ENCODE peak calls at places on chromosome 7, in ten cellular contexts. One of them, this sample, is unnamed.

GRCh38 chr7:115178831-115179230 is 256.9 kb downstream of the MDFIC start:
- DNase-seq in transverse colon: no peak
- DNase-seq in cardiac fibroblast: no peak
- DNase-seq in epithelial cell of proximal tubule: peak
- DNase-seq in lung: no peak
- DNase-seq in OCI-LY7: no peak
- DNase-seq in spleen: no peak
- DNase-seq in upper lobe of right lung: no peak
- DNase-seq in AG10803: no peak
- DNase-seq in thoracic aorta: no peak
- DNase-seq in this sample: no peak

GRCh38 chr7:42180806-42181205 is 56.2 kb downstream of the GLI3 start:
- DNase-seq in cardiac fibroblast: no peak
- DNase-seq in transverse colon: no peak
- DNase-seq in upper lobe of right lung: no peak
- DNase-seq in epithelial cell of proximal tubule: no peak
- DNase-seq in OCI-LY7: no peak
- DNase-seq in thoracic aorta: no peak
- DNase-seq in AG10803: peak
- DNase-seq in spleen: no peak
- DNase-seq in lung: no peak
- DNase-seq in this sample: no peak

GRCh38 chr7:154872811-154873570 is 129.9 kb downstream of the PAXIP1 start:
- DNase-seq in upper lobe of right lung: peak
- DNase-seq in lung: no peak
- DNase-seq in transverse colon: no peak
- DNase-seq in spleen: peak
- DNase-seq in cardiac fibroblast: no peak
- DNase-seq in thoracic aorta: no peak
- DNase-seq in epithelial cell of proximal tubule: no peak
- DNase-seq in OCI-LY7: no peak
- DNase-seq in AG10803: no peak
- DNase-seq in this sample: no peak

GRCh38 chr7:99041526-99041925 is 102.4 kb downstream of the SMURF1 start:
- DNase-seq in OCI-LY7: no peak
- DNase-seq in cardiac fibroblast: no peak
- DNase-seq in transverse colon: peak
- DNase-seq in lung: peak
- DNase-seq in epithelial cell of proximal tubule: no peak
- DNase-seq in AG10803: no peak
- DNase-seq in upper lobe of right lung: no peak
- DNase-seq in thoracic aorta: no peak
- DNase-seq in spleen: no peak
- DNase-seq in this sample: no peak

GRCh38 chr7:69937097-69937496 is 338.8 kb downstream of the AUTS2 start:
- DNase-seq in upper lobe of right lung: no peak
- DNase-seq in cardiac fibroblast: no peak
- DNase-seq in OCI-LY7: no peak
- DNase-seq in epithelial cell of proximal tubule: no peak
- DNase-seq in spleen: no peak
- DNase-seq in transverse colon: no peak
- DNase-seq in AG10803: no peak
- DNase-seq in lung: no peak
- DNase-seq in thoracic aorta: no peak
- DNase-seq in this sample: no peak

GRCh38 chr7:131649879-131650278 is 93.5 kb upstream of the PODXL start:
- DNase-seq in spleen: peak
- DNase-seq in OCI-LY7: no peak
- DNase-seq in upper lobe of right lung: no peak
- DNase-seq in transverse colon: no peak
- DNase-seq in AG10803: no peak
- DNase-seq in lung: no peak
- DNase-seq in epithelial cell of proximal tubule: no peak
- DNase-seq in cardiac fibroblast: no peak
- DNase-seq in thoracic aorta: no peak
- DNase-seq in this sample: no peak

GRCh38 chr7:98211221-98211675 is at the start of gene BHLHA15:
- DNase-seq in epithelial cell of proximal tubule: no peak
- DNase-seq in AG10803: no peak
- DNase-seq in spleen: peak
- DNase-seq in cardiac fibroblast: no peak
- DNase-seq in lung: peak
- DNase-seq in thoracic aorta: no peak
- DNase-seq in upper lobe of right lung: peak
- DNase-seq in OCI-LY7: peak
- DNase-seq in transverse colon: peak
- DNase-seq in this sample: no peak

GRCh38 chr7:69800495-69800894 is 202.2 kb downstream of the AUTS2 start:
- DNase-seq in cardiac fibroblast: no peak
- DNase-seq in epithelial cell of proximal tubule: peak
- DNase-seq in OCI-LY7: no peak
- DNase-seq in transverse colon: no peak
- DNase-seq in upper lobe of right lung: no peak
- DNase-seq in thoracic aorta: no peak
- DNase-seq in AG10803: peak
- DNase-seq in lung: peak
- DNase-seq in spleen: no peak
- DNase-seq in this sample: no peak

GRCh38 chr7:14598978-14599377 is 303.6 kb downstream of the DGKB start:
- DNase-seq in spleen: no peak
- DNase-seq in transverse colon: no peak
- DNase-seq in AG10803: peak
- DNase-seq in lung: no peak
- DNase-seq in cardiac fibroblast: peak
- DNase-seq in epithelial cell of proximal tubule: no peak
- DNase-seq in thoracic aorta: no peak
- DNase-seq in upper lobe of right lung: no peak
- DNase-seq in OCI-LY7: no peak
- DNase-seq in this sample: no peak

GRCh38 chr7:128827248-128827958 is 2.8 kb upstream of the FLNC start:
- DNase-seq in OCI-LY7: no peak
- DNase-seq in epithelial cell of proximal tubule: no peak
- DNase-seq in transverse colon: no peak
- DNase-seq in thoracic aorta: no peak
- DNase-seq in upper lobe of right lung: no peak
- DNase-seq in lung: no peak
- DNase-seq in cardiac fibroblast: peak
- DNase-seq in AG10803: peak
- DNase-seq in spleen: no peak
- DNase-seq in this sample: no peak

GRCh38 chr7:25795824-25796235 is 356.2 kb upstream of the NFE2L3 start:
- DNase-seq in spleen: no peak
- DNase-seq in cardiac fibroblast: peak
- DNase-seq in upper lobe of right lung: no peak
- DNase-seq in AG10803: peak
- DNase-seq in OCI-LY7: no peak
- DNase-seq in transverse colon: no peak
- DNase-seq in lung: no peak
- DNase-seq in epithelial cell of proximal tubule: no peak
- DNase-seq in thoracic aorta: no peak
- DNase-seq in this sample: no peak

GRCh38 chr7:104482362-104483042 is 154.1 kb downstream of the LHFPL3 start:
- DNase-seq in AG10803: no peak
- DNase-seq in cardiac fibroblast: no peak
- DNase-seq in lung: no peak
- DNase-seq in transverse colon: peak
- DNase-seq in thoracic aorta: no peak
- DNase-seq in OCI-LY7: no peak
- DNase-seq in epithelial cell of proximal tubule: no peak
- DNase-seq in spleen: no peak
- DNase-seq in upper lobe of right lung: no peak
- DNase-seq in this sample: no peak

GRCh38 chr7:83347836-83348482 is 185.3 kb upstream of the PCLO start:
- DNase-seq in thoracic aorta: no peak
- DNase-seq in upper lobe of right lung: no peak
- DNase-seq in spleen: no peak
- DNase-seq in transverse colon: peak
- DNase-seq in AG10803: peak
- DNase-seq in OCI-LY7: no peak
- DNase-seq in lung: no peak
- DNase-seq in cardiac fibroblast: peak
- DNase-seq in epithelial cell of proximal tubule: peak
- DNase-seq in this sample: no peak

GRCh38 chr7:129615018-129615417 is 3.5 kb downstream of the NRF1 start:
- DNase-seq in OCI-LY7: peak
- DNase-seq in cardiac fibroblast: peak
- DNase-seq in epithelial cell of proximal tubule: no peak
- DNase-seq in transverse colon: no peak
- DNase-seq in AG10803: no peak
- DNase-seq in lung: no peak
- DNase-seq in spleen: no peak
- DNase-seq in upper lobe of right lung: no peak
- DNase-seq in thoracic aorta: no peak
- DNase-seq in this sample: peak

GRCh38 chr7:132739271-132739955 is 163.1 kb upstream of the PLXNA4 start:
- DNase-seq in thoracic aorta: no peak
- DNase-seq in OCI-LY7: no peak
- DNase-seq in epithelial cell of proximal tubule: no peak
- DNase-seq in spleen: no peak
- DNase-seq in cardiac fibroblast: peak
- DNase-seq in AG10803: peak
- DNase-seq in upper lobe of right lung: no peak
- DNase-seq in transverse colon: no peak
- DNase-seq in lung: no peak
- DNase-seq in this sample: no peak

GRCh38 chr7:23971031-23971430 is 261.0 kb downstream of the STK31 start:
- DNase-seq in epithelial cell of proximal tubule: no peak
- DNase-seq in upper lobe of right lung: no peak
- DNase-seq in cardiac fibroblast: no peak
- DNase-seq in transverse colon: no peak
- DNase-seq in OCI-LY7: no peak
- DNase-seq in thoracic aorta: no peak
- DNase-seq in lung: no peak
- DNase-seq in spleen: no peak
- DNase-seq in AG10803: peak
- DNase-seq in this sample: no peak

GRCh38 chr7:100655908-100656674 is at the start of gene ACTL6B:
- DNase-seq in transverse colon: peak
- DNase-seq in upper lobe of right lung: peak
- DNase-seq in spleen: no peak
- DNase-seq in cardiac fibroblast: peak
- DNase-seq in lung: no peak
- DNase-seq in epithelial cell of proximal tubule: no peak
- DNase-seq in OCI-LY7: no peak
- DNase-seq in thoracic aorta: no peak
- DNase-seq in AG10803: no peak
- DNase-seq in this sample: no peak

GRCh38 chr7:135168489-135169140 is 1.9 kb downstream of the CYREN start:
- DNase-seq in spleen: peak
- DNase-seq in OCI-LY7: no peak
- DNase-seq in transverse colon: no peak
- DNase-seq in AG10803: no peak
- DNase-seq in cardiac fibroblast: no peak
- DNase-seq in upper lobe of right lung: no peak
- DNase-seq in thoracic aorta: no peak
- DNase-seq in epithelial cell of proximal tubule: no peak
- DNase-seq in lung: no peak
- DNase-seq in this sample: no peak
- H3K4me3 ChIP-seq in spleen: peak
- H3K4me3 ChIP-seq in OCI-LY7: peak
- H3K4me3 ChIP-seq in transverse colon: no peak
- H3K4me3 ChIP-seq in AG10803: peak
- H3K4me3 ChIP-seq in cardiac fibroblast: no peak
- H3K4me3 ChIP-seq in upper lobe of right lung: no peak
- H3K4me3 ChIP-seq in thoracic aorta: no peak
- H3K4me3 ChIP-seq in epithelial cell of proximal tubule: peak
- H3K4me3 ChIP-seq in lung: no peak
- H3K4me3 ChIP-seq in this sample: peak

GRCh38 chr7:136870799-136871487 is 2.5 kb downstream of the CHRM2 start:
- DNase-seq in cardiac fibroblast: no peak
- DNase-seq in epithelial cell of proximal tubule: no peak
- DNase-seq in AG10803: no peak
- DNase-seq in lung: no peak
- DNase-seq in transverse colon: no peak
- DNase-seq in spleen: peak
- DNase-seq in upper lobe of right lung: peak
- DNase-seq in OCI-LY7: no peak
- DNase-seq in thoracic aorta: no peak
- DNase-seq in this sample: no peak
- TF ChIP-seq CTCF in cardiac fibroblast: no peak
- TF ChIP-seq CTCF in epithelial cell of proximal tubule: no peak
- TF ChIP-seq CTCF in AG10803: no peak
- TF ChIP-seq CTCF in lung: no peak
- TF ChIP-seq CTCF in transverse colon: no peak
- TF ChIP-seq CTCF in spleen: no peak
- TF ChIP-seq CTCF in upper lobe of right lung: no peak
- TF ChIP-seq CTCF in OCI-LY7: no peak
- TF ChIP-seq CTCF in thoracic aorta: no peak
- TF ChIP-seq CTCF in this sample: no peak

DNA sequence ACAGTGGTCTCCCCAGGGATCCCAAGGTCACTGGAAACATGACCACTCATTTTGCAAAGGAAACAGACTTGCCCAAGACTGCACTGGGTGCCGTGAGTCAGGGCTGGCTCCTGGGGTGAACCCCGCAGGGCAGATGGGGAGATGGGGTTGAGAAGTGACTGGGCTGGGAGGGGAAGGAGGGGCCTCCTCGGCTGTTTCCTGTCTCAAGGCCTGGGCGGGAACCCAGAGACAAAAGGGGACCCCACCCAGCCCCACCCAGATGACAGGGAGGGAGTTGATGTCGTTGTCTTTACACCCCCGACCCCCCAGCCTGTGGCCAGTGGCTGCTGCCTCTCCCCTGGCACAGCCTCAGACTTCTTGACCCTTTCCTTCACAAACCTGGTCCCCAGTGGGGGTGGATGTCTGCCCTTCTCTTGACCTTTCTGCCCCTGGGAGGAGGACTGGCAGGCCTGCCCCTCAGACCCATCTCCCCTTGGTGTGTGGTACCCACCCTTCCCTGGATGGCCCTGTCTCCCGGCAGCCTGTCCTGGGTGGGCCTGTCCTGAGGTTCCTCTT is 1.4 kb downstream of the MYO1G start:
- DNase-seq in OCI-LY7: peak
- DNase-seq in epithelial cell of proximal tubule: no peak
- DNase-seq in upper lobe of right lung: no peak
- DNase-seq in thoracic aorta: no peak
- DNase-seq in lung: peak
- DNase-seq in spleen: peak
- DNase-seq in transverse colon: no peak
- DNase-seq in AG10803: no peak
- DNase-seq in cardiac fibroblast: no peak
- DNase-seq in this sample: no peak
- H3K4me3 ChIP-seq in OCI-LY7: peak
- H3K4me3 ChIP-seq in epithelial cell of proximal tubule: no peak
- H3K4me3 ChIP-seq in upper lobe of right lung: peak
- H3K4me3 ChIP-seq in thoracic aorta: peak
- H3K4me3 ChIP-seq in lung: no peak
- H3K4me3 ChIP-seq in spleen: peak
- H3K4me3 ChIP-seq in transverse colon: no peak
- H3K4me3 ChIP-seq in AG10803: no peak
- H3K4me3 ChIP-seq in cardiac fibroblast: no peak
- H3K4me3 ChIP-seq in this sample: peak

DNA sequence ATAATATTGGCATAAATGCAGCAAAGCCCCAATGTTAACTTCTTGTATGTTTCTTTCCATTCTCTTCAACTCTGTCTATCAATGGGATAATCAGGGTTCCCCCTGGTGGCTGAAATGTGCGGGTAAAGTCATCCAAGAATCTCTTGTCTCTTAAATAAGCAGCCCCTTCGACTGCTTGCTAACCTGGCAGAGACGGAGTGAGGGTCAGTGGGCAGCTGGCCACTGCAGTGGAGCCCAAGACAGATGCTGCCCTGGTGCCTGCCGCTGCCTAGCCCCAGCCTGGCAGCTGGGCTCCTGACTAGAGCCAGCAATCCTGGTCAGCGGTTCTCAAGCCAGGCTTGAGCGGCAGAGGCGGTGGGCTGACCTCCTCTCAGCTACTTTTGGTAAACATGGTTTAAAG is 248.9 kb downstream of the COBL start:
- DNase-seq in lung: peak
- DNase-seq in spleen: no peak
- DNase-seq in AG10803: peak
- DNase-seq in cardiac fibroblast: peak
- DNase-seq in transverse colon: peak
- DNase-seq in OCI-LY7: peak
- DNase-seq in upper lobe of right lung: no peak
- DNase-seq in thoracic aorta: no peak
- DNase-seq in epithelial cell of proximal tubule: no peak
- DNase-seq in this sample: peak
- TF ChIP-seq CTCF in lung: peak
- TF ChIP-seq CTCF in spleen: peak
- TF ChIP-seq CTCF in AG10803: peak
- TF ChIP-seq CTCF in cardiac fibroblast: peak
- TF ChIP-seq CTCF in transverse colon: peak
- TF ChIP-seq CTCF in OCI-LY7: peak
- TF ChIP-seq CTCF in upper lobe of right lung: peak
- TF ChIP-seq CTCF in thoracic aorta: peak
- TF ChIP-seq CTCF in epithelial cell of proximal tubule: peak
- TF ChIP-seq CTCF in this sample: peak